ENCODE peak calls at places on chromosome 5, in eight cellular contexts. Y, U, G, H, M, L, Z and S are unnamed samples.

GRCh38 chr5:13566903-13567339 is 377.6 kb downstream of the DNAH5 start:
- DNase-seq in Y (no peak), U (peak), G (no peak), H (no peak), M (no peak), L (peak), Z (peak), S (peak)

GRCh38 chr5:114928644-114929462 is 240.9 kb downstream of the TRIM36 start:
- DNase-seq in Y (no peak), U (no peak), G (no peak), H (no peak), M (no peak), L (no peak), Z (no peak), S (no peak)

GRCh38 chr5:55668356-55668755 is 43.8 kb downstream of the SLC38A9 start:
- DNase-seq in Y (no peak), U (peak), G (peak), H (no peak), M (no peak), L (peak), Z (peak), S (peak)

GRCh38 chr5:126464959-126465358 is 41.8 kb downstream of the GRAMD2B start:
- DNase-seq in Y (peak), U (no peak), G (no peak), H (no peak), M (no peak), L (no peak), Z (no peak), S (no peak)

GRCh38 chr5:178472138-178472537 is 118.1 kb downstream of the COL23A1 start:
- DNase-seq in Y (no peak), U (no peak), G (no peak), H (no peak), M (no peak), L (no peak), Z (no peak), S (no peak)

GRCh38 chr5:13676531-13676930 is 268.0 kb downstream of the DNAH5 start:
- DNase-seq in Y (no peak), U (no peak), G (no peak), H (no peak), M (no peak), L (no peak), Z (no peak), S (no peak)

GRCh38 chr5:59116231-59116900 is 533.5 kb downstream of the RAB3C start:
- DNase-seq in Y (no peak), U (no peak), G (peak), H (no peak), M (no peak), L (no peak), Z (no peak), S (no peak)

GRCh38 chr5:80072103-80073073 is 37.2 kb downstream of the THBS4 start:
- DNase-seq in Y (no peak), U (no peak), G (no peak), H (no peak), M (no peak), L (no peak), Z (no peak), S (no peak)

GRCh38 chr5:171562822-171563221 is 143.4 kb downstream of the FGF18 start:
- DNase-seq in Y (no peak), U (peak), G (no peak), H (no peak), M (no peak), L (no peak), Z (no peak), S (no peak)

GRCh38 chr5:139848508-139849100 is 53.0 kb downstream of the PSD2 start:
- DNase-seq in Y (peak), U (no peak), G (peak), H (peak), M (no peak), L (no peak), Z (peak), S (no peak)

GRCh38 chr5:137281201-137281600 is 217.9 kb downstream of the SPOCK1 start:
- DNase-seq in Y (no peak), U (no peak), G (peak), H (no peak), M (no peak), L (no peak), Z (peak), S (no peak)

GRCh38 chr5:122842016-122842580 is 3.3 kb upstream of the SNX24 start:
- DNase-seq in Y (no peak), U (no peak), G (no peak), H (no peak), M (no peak), L (no peak), Z (no peak), S (no peak)

GRCh38 chr5:115306011-115306530 is 9.6 kb upstream of the CCDC112 start:
- DNase-seq in Y (peak), U (no peak), G (no peak), H (no peak), M (no peak), L (no peak), Z (no peak), S (no peak)

GRCh38 chr5:139419793-139420192 is 15.9 kb upstream of the SPATA24 start:
- DNase-seq in Y (no peak), U (no peak), G (no peak), H (no peak), M (no peak), L (no peak), Z (no peak), S (no peak)

GRCh38 chr5:160516696-160517530 is 95.3 kb downstream of the PTTG1 start:
- DNase-seq in Y (no peak), U (no peak), G (no peak), H (no peak), M (no peak), L (no peak), Z (no peak), S (no peak)

GRCh38 chr5:112417931-112418358 is 1.1 kb downstream of the EPB41L4A start:
- DNase-seq in Y (peak), U (peak), G (peak), H (peak), M (peak), L (no peak), Z (peak), S (no peak)

GRCh38 chr5:137498301-137498735 is 808 bp downstream of the SPOCK1 start:
- DNase-seq in Y (no peak), U (peak), G (peak), H (peak), M (no peak), L (no peak), Z (peak), S (no peak)

GRCh38 chr5:139381837-139382361 is 1.2 kb downstream of the SLC23A1 start:
- DNase-seq in Y (no peak), U (no peak), G (no peak), H (no peak), M (no peak), L (no peak), Z (no peak), S (no peak)

GRCh38 chr5:156753846-156754245 is 96.2 kb upstream of the PPP1R2B start:
- DNase-seq in Y (no peak), U (no peak), G (no peak), H (no peak), M (no peak), L (no peak), Z (no peak), S (no peak)

GRCh38 chr5:35237580-35238376 is 7.5 kb upstream of the PRLR start:
- DNase-seq in Y (peak), U (no peak), G (no peak), H (no peak), M (no peak), L (no peak), Z (no peak), S (no peak)

GRCh38 chr5:105529851-105530250 is 1967.3 kb upstream of the NUDT12 start:
- DNase-seq in Y (no peak), U (no peak), G (no peak), H (no peak), M (no peak), L (no peak), Z (no peak), S (no peak)

GRCh38 chr5:16005210-16005609 is 174.4 kb downstream of the MARCHF11 start:
- DNase-seq in Y (no peak), U (no peak), G (no peak), H (no peak), M (no peak), L (no peak), Z (no peak), S (no peak)

GRCh38 chr5:136164226-136164625 is 28.7 kb downstream of the SMIM32 start:
- DNase-seq in Y (no peak), U (no peak), G (no peak), H (no peak), M (no peak), L (no peak), Z (no peak), S (no peak)

GRCh38 chr5:57302643-57303042 is 128.8 kb downstream of the GPBP1 start:
- DNase-seq in Y (no peak), U (peak), G (peak), H (no peak), M (no peak), L (no peak), Z (peak), S (no peak)

GRCh38 chr5:19940192-19940591 is 47.8 kb downstream of the CDH18 start:
- DNase-seq in Y (no peak), U (no peak), G (no peak), H (no peak), M (no peak), L (no peak), Z (no peak), S (no peak)

GRCh38 chr5:139181835-139182452 is 16.2 kb downstream of the SIL1 start:
- DNase-seq in Y (no peak), U (peak), G (peak), H (no peak), M (no peak), L (no peak), Z (peak), S (no peak)

GRCh38 chr5:149237662-149238061 is 34.0 kb upstream of the AFAP1L1 start:
- DNase-seq in Y (no peak), U (peak), G (no peak), H (no peak), M (no peak), L (no peak), Z (peak), S (no peak)
- TF ChIP-seq CTCF in Y (no peak), U (peak), G (peak), H (peak), M (no peak), L (peak), Z (peak), S (no peak)

GRCh38 chr5:179730356-179730755 is 2.3 kb upstream of the MAML1 start:
- DNase-seq in Y (no peak), U (no peak), G (no peak), H (no peak), M (no peak), L (no peak), Z (no peak), S (no peak)

GRCh38 chr5:179732412-179732917 is at the start of gene MAML1:
- DNase-seq in Y (peak), U (peak), G (peak), H (peak), M (peak), L (peak), Z (peak), S (peak)

GRCh38 chr5:179730852-179731251 is 1.8 kb upstream of the MAML1 start:
- DNase-seq in Y (no peak), U (no peak), G (peak), H (no peak), M (no peak), L (no peak), Z (peak), S (no peak)

GRCh38 chr5:179732918-179733763 is 519 bp downstream of the MAML1 start:
- DNase-seq in Y (peak), U (peak), G (peak), H (peak), M (peak), L (no peak), Z (peak), S (no peak)

DNA sequence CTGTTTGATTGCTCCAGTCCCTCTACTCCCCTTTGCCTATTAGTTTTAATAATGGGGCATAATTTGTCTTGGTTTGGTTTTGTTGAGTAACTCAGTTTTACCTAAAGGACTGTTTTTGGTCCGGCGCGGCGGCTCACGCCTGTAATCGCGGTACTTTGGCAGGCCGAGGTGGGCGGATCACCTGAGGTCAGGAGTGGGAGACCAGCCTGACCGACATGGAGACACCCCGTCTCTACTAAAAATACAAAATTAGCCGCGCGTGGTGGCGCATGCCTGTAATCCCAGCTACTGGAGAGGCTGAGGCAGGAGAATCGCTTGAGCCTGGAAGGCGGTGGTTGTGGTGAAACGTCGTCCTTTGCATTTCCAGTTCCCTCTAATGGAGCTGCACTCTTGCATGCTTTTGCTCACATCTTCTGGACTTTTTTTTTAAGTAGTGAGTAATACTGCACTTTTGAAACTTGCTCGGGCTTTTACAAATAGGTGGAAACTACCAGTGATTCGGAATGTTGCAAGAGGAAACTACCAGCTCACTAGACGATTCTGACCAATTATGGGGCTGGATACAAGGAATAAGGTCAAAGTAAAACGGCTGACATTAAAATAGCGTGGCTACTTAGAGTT is 721 bp upstream of the MAML1 start:
- DNase-seq in Y (no peak), U (peak), G (peak), H (peak), M (peak), L (peak), Z (peak), S (peak)
- H3K4me3 ChIP-seq in Y (no peak), U (peak), G (peak), H (peak), M (peak), L (peak), Z (peak), S (peak)

GRCh38 chr5:43400082-43400481 is 12.1 kb downstream of the CCL28 start:
- DNase-seq in Y (no peak), U (peak), G (peak), H (no peak), M (no peak), L (no peak), Z (peak), S (no peak)
- TF ChIP-seq CTCF in Y (no peak), U (peak), G (peak), H (no peak), M (no peak), L (no peak), Z (peak), S (peak)

DNA sequence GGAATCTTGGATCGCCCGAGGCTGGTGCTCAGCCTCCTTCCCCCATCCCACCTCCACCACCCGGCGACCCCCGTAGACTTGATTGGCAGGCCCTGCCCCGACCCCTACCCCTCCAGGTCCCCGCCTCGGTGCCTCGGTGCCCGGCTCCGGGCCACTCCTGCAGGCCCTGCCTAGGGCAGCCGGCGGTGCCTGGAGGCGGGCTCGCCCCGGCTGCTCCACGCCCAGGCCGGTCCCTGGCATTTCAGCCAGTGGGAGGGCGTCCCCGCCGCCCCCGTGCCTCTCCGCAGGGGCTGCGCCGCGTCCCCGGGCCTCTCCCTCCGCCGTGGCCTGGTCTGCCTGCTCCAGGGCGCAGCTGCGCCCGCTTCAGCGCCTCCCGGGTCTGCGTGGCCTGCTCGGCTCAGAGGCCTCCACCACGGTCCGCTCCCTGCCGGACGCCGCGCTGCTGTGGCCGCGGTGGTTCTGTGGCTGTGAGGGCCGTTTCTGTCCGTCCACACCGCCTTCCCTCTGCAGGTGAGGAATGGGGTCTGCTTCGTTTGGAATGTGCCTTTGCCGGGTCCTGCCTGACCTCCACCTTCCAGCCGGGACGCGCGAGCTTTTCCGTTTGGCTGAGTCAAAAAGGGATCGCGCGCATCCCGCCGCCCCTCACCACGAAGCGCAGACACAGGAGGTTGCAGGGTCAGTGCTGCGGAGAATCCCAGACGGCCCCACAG is 48.3 kb upstream of the IRX4 start:
- DNase-seq in Y (peak), U (no peak), G (no peak), H (peak), M (no peak), L (no peak), Z (no peak), S (no peak)
- H3K4me3 ChIP-seq in Y (peak), U (no peak), G (no peak), H (peak), M (no peak), L (no peak), Z (no peak), S (no peak)

DNA sequence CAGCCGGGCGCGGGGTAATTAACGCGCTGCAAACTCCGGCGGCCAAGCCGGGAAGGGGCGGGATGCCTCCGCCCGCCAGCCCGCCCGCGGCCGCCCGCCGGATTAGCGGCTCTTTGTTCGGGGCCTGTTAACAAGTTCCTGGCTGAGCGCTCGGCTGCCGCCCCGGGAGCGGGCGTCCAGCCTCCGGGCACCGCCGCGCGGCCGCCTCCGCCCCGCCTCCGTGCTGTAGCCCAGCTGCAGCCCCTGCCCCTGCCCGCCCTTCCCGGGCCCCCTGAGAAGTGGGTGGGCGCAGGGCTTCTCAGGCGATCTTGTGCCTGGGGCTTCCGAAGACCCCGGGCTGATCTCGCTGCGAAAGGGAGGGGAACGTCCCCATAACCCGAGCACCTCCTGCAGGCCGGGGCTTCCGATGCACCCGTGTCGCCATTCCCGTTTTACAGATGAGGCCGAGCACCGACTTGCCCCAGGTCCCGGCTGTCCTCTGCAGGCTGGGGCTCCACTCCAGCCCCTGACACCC is 7.6 kb downstream of the UNC5A start:
- DNase-seq in Y (no peak), U (peak), G (peak), H (no peak), M (no peak), L (no peak), Z (peak), S (no peak)
- TF ChIP-seq CTCF in Y (no peak), U (peak), G (peak), H (no peak), M (no peak), L (peak), Z (peak), S (peak)

DNA sequence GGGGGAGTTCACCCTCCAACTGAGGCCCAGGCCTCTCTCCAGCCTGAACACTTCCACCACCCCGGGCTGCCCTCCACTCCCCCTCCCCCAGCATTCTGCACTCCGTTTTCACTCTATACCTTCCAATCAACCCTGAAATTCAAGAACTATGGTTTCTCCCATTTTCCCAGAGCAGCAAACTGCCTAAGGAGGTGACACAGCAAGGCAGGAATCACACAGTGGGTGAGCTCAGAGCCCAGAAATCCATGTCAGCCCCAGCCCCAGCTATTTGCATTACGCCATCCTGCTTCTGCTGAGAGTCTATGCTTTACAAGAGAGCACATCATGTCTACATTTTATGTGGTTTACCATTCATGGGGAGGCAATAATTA is 12.0 kb downstream of the MSX2 start:
- DNase-seq in Y (no peak), U (peak), G (peak), H (no peak), M (no peak), L (no peak), Z (peak), S (peak)
- H3K4me3 ChIP-seq in Y (no peak), U (no peak), G (no peak), H (no peak), M (no peak), L (no peak), Z (no peak), S (no peak)

GRCh38 chr5:103519550-103519949 is 43.0 kb downstream of the NUDT12 start:
- DNase-seq in Y (no peak), U (peak), G (peak), H (no peak), M (no peak), L (no peak), Z (peak), S (no peak)
- TF ChIP-seq CTCF in Y (no peak), U (peak), G (peak), H (no peak), M (no peak), L (no peak), Z (peak), S (peak)

GRCh38 chr5:150085950-150086715 is at the start of gene CSF1R:
- DNase-seq in Y (no peak), U (no peak), G (no peak), H (no peak), M (no peak), L (no peak), Z (no peak), S (no peak)
- H3K4me3 ChIP-seq in Y (no peak), U (no peak), G (no peak), H (peak), M (no peak), L (no peak), Z (no peak), S (no peak)